ENCODE peak calls at places on chromosome 17, in ten cellular contexts. One of them, this sample, is unnamed.

GRCh38 chr17:47684025-47684424 is 9.9 kb upstream of the TBKBP1 start:
- DNase-seq in AG09309: no peak
- DNase-seq in GM20000: no peak
- DNase-seq in fibroblast of lung: no peak
- DNase-seq in hepatocyte: no peak
- DNase-seq in mucosa of descending colon: no peak
- DNase-seq in Peyer's patch: no peak
- DNase-seq in heart left ventricle: no peak
- DNase-seq in AG04450: no peak
- DNase-seq in PC-9: no peak
- DNase-seq in this sample: no peak

GRCh38 chr17:80942360-80943345 is 49.0 kb upstream of the CHMP6 start:
- DNase-seq in AG09309: peak; percentile 42
- DNase-seq in GM20000: no peak
- DNase-seq in fibroblast of lung: peak; percentile 97
- DNase-seq in hepatocyte: peak; percentile 65
- DNase-seq in mucosa of descending colon: peak; percentile 86
- DNase-seq in Peyer's patch: peak; percentile 40
- DNase-seq in heart left ventricle: peak; percentile 89
- DNase-seq in AG04450: peak; percentile 33
- DNase-seq in PC-9: no peak
- DNase-seq in this sample: no peak

GRCh38 chr17:17700251-17700969 is 19.2 kb downstream of the RAI1 start:
- DNase-seq in AG09309: no peak
- DNase-seq in GM20000: no peak
- DNase-seq in fibroblast of lung: no peak
- DNase-seq in hepatocyte: no peak
- DNase-seq in mucosa of descending colon: no peak
- DNase-seq in Peyer's patch: no peak
- DNase-seq in heart left ventricle: no peak
- DNase-seq in AG04450: no peak
- DNase-seq in PC-9: no peak
- DNase-seq in this sample: no peak

GRCh38 chr17:65453204-65453931 is 108.1 kb downstream of the AXIN2 start:
- DNase-seq in AG09309: no peak
- DNase-seq in GM20000: no peak
- DNase-seq in fibroblast of lung: no peak
- DNase-seq in hepatocyte: no peak
- DNase-seq in mucosa of descending colon: no peak
- DNase-seq in Peyer's patch: no peak
- DNase-seq in heart left ventricle: no peak
- DNase-seq in AG04450: no peak
- DNase-seq in PC-9: no peak
- DNase-seq in this sample: no peak

GRCh38 chr17:67525239-67526135 is 148.4 kb downstream of the PITPNC1 start:
- DNase-seq in AG09309: no peak
- DNase-seq in GM20000: no peak
- DNase-seq in fibroblast of lung: no peak
- DNase-seq in hepatocyte: no peak
- DNase-seq in mucosa of descending colon: no peak
- DNase-seq in Peyer's patch: no peak
- DNase-seq in heart left ventricle: no peak
- DNase-seq in AG04450: no peak
- DNase-seq in PC-9: no peak
- DNase-seq in this sample: no peak

GRCh38 chr17:21301593-21302550 is 17.4 kb downstream of the MAP2K3 start:
- DNase-seq in AG09309: no peak
- DNase-seq in GM20000: no peak
- DNase-seq in fibroblast of lung: no peak
- DNase-seq in hepatocyte: no peak
- DNase-seq in mucosa of descending colon: peak; percentile 54
- DNase-seq in Peyer's patch: no peak
- DNase-seq in heart left ventricle: peak; percentile 25
- DNase-seq in AG04450: no peak
- DNase-seq in PC-9: no peak
- DNase-seq in this sample: no peak

GRCh38 chr17:41695134-41695661 is 6.5 kb downstream of the EIF1 start:
- DNase-seq in AG09309: no peak
- DNase-seq in GM20000: no peak
- DNase-seq in fibroblast of lung: no peak
- DNase-seq in hepatocyte: no peak
- DNase-seq in mucosa of descending colon: no peak
- DNase-seq in Peyer's patch: no peak
- DNase-seq in heart left ventricle: no peak
- DNase-seq in AG04450: no peak
- DNase-seq in PC-9: no peak
- DNase-seq in this sample: no peak

GRCh38 chr17:83179811-83180210 is 100.4 kb downstream of the METRNL start:
- DNase-seq in AG09309: no peak
- DNase-seq in GM20000: no peak
- DNase-seq in fibroblast of lung: no peak
- DNase-seq in hepatocyte: peak; percentile 1
- DNase-seq in mucosa of descending colon: no peak
- DNase-seq in Peyer's patch: peak; percentile 8
- DNase-seq in heart left ventricle: no peak
- DNase-seq in AG04450: no peak
- DNase-seq in PC-9: no peak
- DNase-seq in this sample: no peak

GRCh38 chr17:35028531-35029262 is 34.8 kb downstream of the RFFL start:
- DNase-seq in AG09309: no peak
- DNase-seq in GM20000: no peak
- DNase-seq in fibroblast of lung: no peak
- DNase-seq in hepatocyte: no peak
- DNase-seq in mucosa of descending colon: no peak
- DNase-seq in Peyer's patch: no peak
- DNase-seq in heart left ventricle: no peak
- DNase-seq in AG04450: no peak
- DNase-seq in PC-9: no peak
- DNase-seq in this sample: no peak

GRCh38 chr17:76688165-76688622 is 22.6 kb downstream of the MXRA7 start:
- DNase-seq in AG09309: no peak
- DNase-seq in GM20000: no peak
- DNase-seq in fibroblast of lung: no peak
- DNase-seq in hepatocyte: no peak
- DNase-seq in mucosa of descending colon: peak; percentile 50
- DNase-seq in Peyer's patch: no peak
- DNase-seq in heart left ventricle: no peak
- DNase-seq in AG04450: no peak
- DNase-seq in PC-9: no peak
- DNase-seq in this sample: no peak
- TF ChIP-seq CTCF in AG09309: no peak
- TF ChIP-seq CTCF in GM20000: no peak
- TF ChIP-seq CTCF in fibroblast of lung: no peak
- TF ChIP-seq CTCF in hepatocyte: no peak
- TF ChIP-seq CTCF in mucosa of descending colon: no peak
- TF ChIP-seq CTCF in Peyer's patch: no peak
- TF ChIP-seq CTCF in heart left ventricle: no peak
- TF ChIP-seq CTCF in AG04450: no peak
- TF ChIP-seq CTCF in PC-9: no peak
- TF ChIP-seq CTCF in this sample: no peak

GRCh38 chr17:71118039-71118438 is 948.7 kb downstream of the KCNJ2 start:
- DNase-seq in AG09309: no peak
- DNase-seq in GM20000: no peak
- DNase-seq in fibroblast of lung: peak; percentile 18
- DNase-seq in hepatocyte: peak; percentile 23
- DNase-seq in mucosa of descending colon: no peak
- DNase-seq in Peyer's patch: no peak
- DNase-seq in heart left ventricle: no peak
- DNase-seq in AG04450: no peak
- DNase-seq in PC-9: peak; percentile 27
- DNase-seq in this sample: no peak
- TF ChIP-seq CTCF in AG09309: no peak
- TF ChIP-seq CTCF in GM20000: no peak
- TF ChIP-seq CTCF in fibroblast of lung: no peak
- TF ChIP-seq CTCF in hepatocyte: peak; percentile 46
- TF ChIP-seq CTCF in mucosa of descending colon: no peak
- TF ChIP-seq CTCF in Peyer's patch: peak; percentile 59
- TF ChIP-seq CTCF in heart left ventricle: peak; percentile 36
- TF ChIP-seq CTCF in AG04450: peak; percentile 35
- TF ChIP-seq CTCF in PC-9: peak; percentile 69
- TF ChIP-seq CTCF in this sample: no peak

DNA sequence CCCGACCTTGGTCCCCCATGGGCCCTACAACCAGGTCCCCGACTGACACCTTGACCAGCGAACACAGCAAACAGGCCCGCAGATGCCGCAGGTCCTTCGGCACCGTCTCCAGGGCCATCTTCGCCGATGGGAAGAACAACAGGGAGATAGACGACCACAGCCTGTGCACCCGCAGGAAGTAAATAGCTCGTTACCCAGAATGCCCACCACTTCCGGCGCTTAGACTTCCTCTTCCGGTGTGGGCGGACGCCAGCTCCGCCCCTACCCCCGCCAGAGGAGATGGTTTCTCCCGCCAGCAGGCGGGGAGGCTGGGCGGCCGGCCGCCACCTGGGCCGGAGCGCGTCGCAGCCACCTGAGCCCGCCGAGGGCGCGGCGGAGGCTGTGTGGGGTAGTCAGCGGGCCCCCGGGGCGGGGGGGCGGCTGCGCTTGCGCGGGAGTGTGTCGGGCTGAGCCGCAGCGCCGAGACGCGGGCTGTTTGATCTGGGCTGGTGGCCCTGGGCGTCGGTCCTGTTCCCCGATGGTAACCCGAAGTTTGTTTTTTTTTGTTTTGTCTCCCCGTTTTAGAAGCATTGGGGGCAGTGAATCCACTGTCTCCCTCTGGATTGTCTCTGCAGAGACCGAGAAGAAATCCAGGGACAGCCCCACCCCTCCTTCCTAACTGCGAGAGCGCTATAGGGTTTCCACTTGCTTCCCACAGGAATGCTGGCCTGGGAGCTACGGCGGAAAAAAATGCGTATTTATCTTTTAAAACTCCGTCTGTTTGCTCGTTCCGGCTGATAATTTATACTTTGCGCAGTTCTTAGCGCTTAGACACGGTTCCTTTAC is at the start of gene SUPT4H1:
- DNase-seq in AG09309: peak; percentile 61
- DNase-seq in GM20000: peak; percentile 95
- DNase-seq in fibroblast of lung: peak; percentile 92
- DNase-seq in hepatocyte: peak; percentile 96
- DNase-seq in mucosa of descending colon: peak; percentile 94
- DNase-seq in Peyer's patch: peak; percentile 86
- DNase-seq in heart left ventricle: peak; percentile 90
- DNase-seq in AG04450: peak; percentile 85
- DNase-seq in PC-9: peak; percentile 92
- DNase-seq in this sample: peak; percentile 93
- TF ChIP-seq CTCF in AG09309: no peak
- TF ChIP-seq CTCF in GM20000: no peak
- TF ChIP-seq CTCF in fibroblast of lung: no peak
- TF ChIP-seq CTCF in hepatocyte: no peak
- TF ChIP-seq CTCF in mucosa of descending colon: no peak
- TF ChIP-seq CTCF in Peyer's patch: peak; percentile 26
- TF ChIP-seq CTCF in heart left ventricle: no peak
- TF ChIP-seq CTCF in AG04450: no peak
- TF ChIP-seq CTCF in PC-9: no peak
- TF ChIP-seq CTCF in this sample: no peak

GRCh38 chr17:5705081-5705875 is 121.0 kb upstream of the NLRP1 start:
- DNase-seq in AG09309: no peak
- DNase-seq in GM20000: peak; percentile 32
- DNase-seq in fibroblast of lung: peak; percentile 4
- DNase-seq in hepatocyte: no peak
- DNase-seq in mucosa of descending colon: no peak
- DNase-seq in Peyer's patch: no peak
- DNase-seq in heart left ventricle: no peak
- DNase-seq in AG04450: no peak
- DNase-seq in PC-9: no peak
- DNase-seq in this sample: peak; percentile 20
- TF ChIP-seq CTCF in AG09309: peak; percentile 37
- TF ChIP-seq CTCF in GM20000: peak; percentile 31
- TF ChIP-seq CTCF in fibroblast of lung: peak; percentile 48
- TF ChIP-seq CTCF in hepatocyte: peak; percentile 11
- TF ChIP-seq CTCF in mucosa of descending colon: no peak
- TF ChIP-seq CTCF in Peyer's patch: peak; percentile 3
- TF ChIP-seq CTCF in heart left ventricle: no peak
- TF ChIP-seq CTCF in AG04450: peak; percentile 49
- TF ChIP-seq CTCF in PC-9: peak; percentile 49
- TF ChIP-seq CTCF in this sample: peak; percentile 28

GRCh38 chr17:36601303-36602029 is at the start of gene MRM1:
- DNase-seq in AG09309: peak; percentile 58
- DNase-seq in GM20000: peak; percentile 95
- DNase-seq in fibroblast of lung: peak; percentile 93
- DNase-seq in hepatocyte: peak; percentile 96
- DNase-seq in mucosa of descending colon: peak; percentile 96
- DNase-seq in Peyer's patch: peak; percentile 93
- DNase-seq in heart left ventricle: peak; percentile 96
- DNase-seq in AG04450: peak; percentile 76
- DNase-seq in PC-9: peak; percentile 90
- DNase-seq in this sample: peak; percentile 92
- TF ChIP-seq CTCF in AG09309: peak; percentile 26
- TF ChIP-seq CTCF in GM20000: no peak
- TF ChIP-seq CTCF in fibroblast of lung: no peak
- TF ChIP-seq CTCF in hepatocyte: no peak
- TF ChIP-seq CTCF in mucosa of descending colon: no peak
- TF ChIP-seq CTCF in Peyer's patch: peak; percentile 20
- TF ChIP-seq CTCF in heart left ventricle: peak; percentile 21
- TF ChIP-seq CTCF in AG04450: peak; percentile 16
- TF ChIP-seq CTCF in PC-9: no peak
- TF ChIP-seq CTCF in this sample: no peak

GRCh38 chr17:40320771-40321501 is 12.0 kb downstream of the RARA start:
- DNase-seq in AG09309: no peak
- DNase-seq in GM20000: no peak
- DNase-seq in fibroblast of lung: no peak
- DNase-seq in hepatocyte: no peak
- DNase-seq in mucosa of descending colon: peak; percentile 83
- DNase-seq in Peyer's patch: no peak
- DNase-seq in heart left ventricle: peak; percentile 82
- DNase-seq in AG04450: no peak
- DNase-seq in PC-9: no peak
- DNase-seq in this sample: peak; percentile 53

GRCh38 chr17:40323731-40324650 is 15.0 kb downstream of the RARA start:
- DNase-seq in AG09309: no peak
- DNase-seq in GM20000: no peak
- DNase-seq in fibroblast of lung: peak; percentile 71
- DNase-seq in hepatocyte: no peak
- DNase-seq in mucosa of descending colon: peak; percentile 68
- DNase-seq in Peyer's patch: no peak
- DNase-seq in heart left ventricle: peak; percentile 89
- DNase-seq in AG04450: no peak
- DNase-seq in PC-9: no peak
- DNase-seq in this sample: peak; percentile 91

GRCh38 chr17:40321502-40322416 is 12.8 kb downstream of the RARA start:
- DNase-seq in AG09309: no peak
- DNase-seq in GM20000: no peak
- DNase-seq in fibroblast of lung: no peak
- DNase-seq in hepatocyte: no peak
- DNase-seq in mucosa of descending colon: peak; percentile 66
- DNase-seq in Peyer's patch: no peak
- DNase-seq in heart left ventricle: peak; percentile 84
- DNase-seq in AG04450: no peak
- DNase-seq in PC-9: no peak
- DNase-seq in this sample: peak; percentile 42

GRCh38 chr17:40323317-40323716 is 14.3 kb downstream of the RARA start:
- DNase-seq in AG09309: no peak
- DNase-seq in GM20000: no peak
- DNase-seq in fibroblast of lung: no peak
- DNase-seq in hepatocyte: no peak
- DNase-seq in mucosa of descending colon: peak; percentile 56
- DNase-seq in Peyer's patch: no peak
- DNase-seq in heart left ventricle: no peak
- DNase-seq in AG04450: no peak
- DNase-seq in PC-9: no peak
- DNase-seq in this sample: no peak

GRCh38 chr17:40322417-40323315 is 13.7 kb downstream of the RARA start:
- DNase-seq in AG09309: no peak
- DNase-seq in GM20000: peak; percentile 86
- DNase-seq in fibroblast of lung: peak; percentile 78
- DNase-seq in hepatocyte: peak; percentile 67
- DNase-seq in mucosa of descending colon: peak; percentile 87
- DNase-seq in Peyer's patch: peak; percentile 93
- DNase-seq in heart left ventricle: peak; percentile 87
- DNase-seq in AG04450: no peak
- DNase-seq in PC-9: peak; percentile 59
- DNase-seq in this sample: peak; percentile 90
- TF ChIP-seq CTCF in AG09309: no peak
- TF ChIP-seq CTCF in GM20000: no peak
- TF ChIP-seq CTCF in fibroblast of lung: no peak
- TF ChIP-seq CTCF in hepatocyte: no peak
- TF ChIP-seq CTCF in mucosa of descending colon: no peak
- TF ChIP-seq CTCF in Peyer's patch: no peak
- TF ChIP-seq CTCF in heart left ventricle: no peak
- TF ChIP-seq CTCF in AG04450: no peak
- TF ChIP-seq CTCF in PC-9: no peak
- TF ChIP-seq CTCF in this sample: no peak